ENCODE peak calls at places on chromosome 14, in six cellular contexts. One of them, this sample, is unnamed.

GRCh38 chr14:87494010-87494409 is 499.0 kb downstream of the GALC start:
- DNase-seq in NCI-H446 treated with DMSO at 0.1 percent for 48 hours: no peak
- DNase-seq in H7: no peak
- DNase-seq in stomach: no peak
- DNase-seq in AG20443: no peak
- DNase-seq in activated T-helper 1 cell treated with anti-CD3 and anti-CD28 coated beads, Interleukin-12 subunit alpha, Interleukin-12 subunit beta, Interleukin-2, Interleukin-4 antibody, amounts not matched to agents 30 ng/mL and 10 ng/mL and 1 ng/mL, durations not matched to agents 14 hours and 24 hours and 36 hours: no peak
- DNase-seq in this sample: no peak

GRCh38 chr14:106872619-106873446 is 1346.5 kb downstream of the TMEM121 start:
- DNase-seq in NCI-H446 treated with DMSO at 0.1 percent for 48 hours: no peak
- DNase-seq in AG20443: no peak
- DNase-seq in H7: peak; percentile 25
- DNase-seq in stomach: peak; percentile 93
- DNase-seq in activated T-helper 1 cell treated with anti-CD3 and anti-CD28 coated beads, Interleukin-12 subunit alpha, Interleukin-12 subunit beta, Interleukin-2, Interleukin-4 antibody, amounts not matched to agents 30 ng/mL and 10 ng/mL and 1 ng/mL, durations not matched to agents 14 hours and 24 hours and 36 hours: peak; percentile 73
- DNase-seq in this sample: no peak

GRCh38 chr14:77603654-77604270 is 12.7 kb downstream of the SPTLC2 start:
- DNase-seq in H7: no peak
- DNase-seq in AG20443: peak; percentile 29
- DNase-seq in stomach: no peak
- DNase-seq in NCI-H446 treated with DMSO at 0.1 percent for 48 hours: no peak
- DNase-seq in activated T-helper 1 cell treated with anti-CD3 and anti-CD28 coated beads, Interleukin-12 subunit alpha, Interleukin-12 subunit beta, Interleukin-2, Interleukin-4 antibody, amounts not matched to agents 30 ng/mL and 10 ng/mL and 1 ng/mL, durations not matched to agents 14 hours and 24 hours and 36 hours: no peak
- DNase-seq in this sample: no peak

GRCh38 chr14:85296466-85297210 is 233.3 kb upstream of the FLRT2 start:
- DNase-seq in activated T-helper 1 cell treated with anti-CD3 and anti-CD28 coated beads, Interleukin-12 subunit alpha, Interleukin-12 subunit beta, Interleukin-2, Interleukin-4 antibody, amounts not matched to agents 30 ng/mL and 10 ng/mL and 1 ng/mL, durations not matched to agents 14 hours and 24 hours and 36 hours: no peak
- DNase-seq in stomach: no peak
- DNase-seq in H7: no peak
- DNase-seq in NCI-H446 treated with DMSO at 0.1 percent for 48 hours: no peak
- DNase-seq in AG20443: peak; percentile 73
- DNase-seq in this sample: peak; percentile 78

GRCh38 chr14:80428171-80428570 is 216.9 kb upstream of the DIO2 start:
- DNase-seq in AG20443: peak; percentile 15
- DNase-seq in stomach: no peak
- DNase-seq in NCI-H446 treated with DMSO at 0.1 percent for 48 hours: no peak
- DNase-seq in H7: no peak
- DNase-seq in activated T-helper 1 cell treated with anti-CD3 and anti-CD28 coated beads, Interleukin-12 subunit alpha, Interleukin-12 subunit beta, Interleukin-2, Interleukin-4 antibody, amounts not matched to agents 30 ng/mL and 10 ng/mL and 1 ng/mL, durations not matched to agents 14 hours and 24 hours and 36 hours: no peak
- DNase-seq in this sample: no peak

GRCh38 chr14:54058501-54058900 is 101.9 kb upstream of the BMP4 start:
- DNase-seq in activated T-helper 1 cell treated with anti-CD3 and anti-CD28 coated beads, Interleukin-12 subunit alpha, Interleukin-12 subunit beta, Interleukin-2, Interleukin-4 antibody, amounts not matched to agents 30 ng/mL and 10 ng/mL and 1 ng/mL, durations not matched to agents 14 hours and 24 hours and 36 hours: no peak
- DNase-seq in AG20443: no peak
- DNase-seq in NCI-H446 treated with DMSO at 0.1 percent for 48 hours: no peak
- DNase-seq in stomach: no peak
- DNase-seq in H7: no peak
- DNase-seq in this sample: no peak

GRCh38 chr14:38405851-38406630 is 150.1 kb upstream of the CLEC14A start:
- DNase-seq in AG20443: peak; percentile 14
- DNase-seq in NCI-H446 treated with DMSO at 0.1 percent for 48 hours: peak; percentile 14
- DNase-seq in stomach: no peak
- DNase-seq in activated T-helper 1 cell treated with anti-CD3 and anti-CD28 coated beads, Interleukin-12 subunit alpha, Interleukin-12 subunit beta, Interleukin-2, Interleukin-4 antibody, amounts not matched to agents 30 ng/mL and 10 ng/mL and 1 ng/mL, durations not matched to agents 14 hours and 24 hours and 36 hours: no peak
- DNase-seq in H7: peak; percentile 17
- DNase-seq in this sample: no peak

GRCh38 chr14:101075801-101076413 is 172.4 kb upstream of the RTL1 start:
- DNase-seq in NCI-H446 treated with DMSO at 0.1 percent for 48 hours: no peak
- DNase-seq in activated T-helper 1 cell treated with anti-CD3 and anti-CD28 coated beads, Interleukin-12 subunit alpha, Interleukin-12 subunit beta, Interleukin-2, Interleukin-4 antibody, amounts not matched to agents 30 ng/mL and 10 ng/mL and 1 ng/mL, durations not matched to agents 14 hours and 24 hours and 36 hours: no peak
- DNase-seq in H7: no peak
- DNase-seq in AG20443: no peak
- DNase-seq in stomach: peak; percentile 7
- DNase-seq in this sample: peak; percentile 44

GRCh38 chr14:57746563-57746962 is 119.3 kb downstream of the SLC35F4 start:
- DNase-seq in AG20443: no peak
- DNase-seq in activated T-helper 1 cell treated with anti-CD3 and anti-CD28 coated beads, Interleukin-12 subunit alpha, Interleukin-12 subunit beta, Interleukin-2, Interleukin-4 antibody, amounts not matched to agents 30 ng/mL and 10 ng/mL and 1 ng/mL, durations not matched to agents 14 hours and 24 hours and 36 hours: no peak
- DNase-seq in H7: no peak
- DNase-seq in stomach: no peak
- DNase-seq in NCI-H446 treated with DMSO at 0.1 percent for 48 hours: no peak
- DNase-seq in this sample: no peak

GRCh38 chr14:23186913-23187654 is 3.6 kb upstream of the SLC7A8 start:
- DNase-seq in NCI-H446 treated with DMSO at 0.1 percent for 48 hours: peak; percentile 47
- DNase-seq in stomach: peak; percentile 46
- DNase-seq in H7: peak; percentile 38
- DNase-seq in activated T-helper 1 cell treated with anti-CD3 and anti-CD28 coated beads, Interleukin-12 subunit alpha, Interleukin-12 subunit beta, Interleukin-2, Interleukin-4 antibody, amounts not matched to agents 30 ng/mL and 10 ng/mL and 1 ng/mL, durations not matched to agents 14 hours and 24 hours and 36 hours: no peak
- DNase-seq in AG20443: peak; percentile 80
- DNase-seq in this sample: no peak

GRCh38 chr14:62117010-62117717 is 354.9 kb downstream of the SNAPC1 start:
- DNase-seq in stomach: peak; percentile 48
- DNase-seq in AG20443: peak; percentile 63
- DNase-seq in activated T-helper 1 cell treated with anti-CD3 and anti-CD28 coated beads, Interleukin-12 subunit alpha, Interleukin-12 subunit beta, Interleukin-2, Interleukin-4 antibody, amounts not matched to agents 30 ng/mL and 10 ng/mL and 1 ng/mL, durations not matched to agents 14 hours and 24 hours and 36 hours: peak; percentile 18
- DNase-seq in H7: peak; percentile 88
- DNase-seq in NCI-H446 treated with DMSO at 0.1 percent for 48 hours: no peak
- DNase-seq in this sample: peak; percentile 98

GRCh38 chr14:102316048-102316745 is 3.3 kb upstream of the ZNF839 start:
- DNase-seq in stomach: no peak
- DNase-seq in activated T-helper 1 cell treated with anti-CD3 and anti-CD28 coated beads, Interleukin-12 subunit alpha, Interleukin-12 subunit beta, Interleukin-2, Interleukin-4 antibody, amounts not matched to agents 30 ng/mL and 10 ng/mL and 1 ng/mL, durations not matched to agents 14 hours and 24 hours and 36 hours: peak; percentile 22
- DNase-seq in H7: peak; percentile 39
- DNase-seq in NCI-H446 treated with DMSO at 0.1 percent for 48 hours: peak; percentile 67
- DNase-seq in AG20443: no peak
- DNase-seq in this sample: no peak

GRCh38 chr14:45679852-45680251 is 426.9 kb upstream of the MIS18BP1 start:
- DNase-seq in AG20443: peak; percentile 3
- DNase-seq in H7: no peak
- DNase-seq in stomach: no peak
- DNase-seq in activated T-helper 1 cell treated with anti-CD3 and anti-CD28 coated beads, Interleukin-12 subunit alpha, Interleukin-12 subunit beta, Interleukin-2, Interleukin-4 antibody, amounts not matched to agents 30 ng/mL and 10 ng/mL and 1 ng/mL, durations not matched to agents 14 hours and 24 hours and 36 hours: no peak
- DNase-seq in NCI-H446 treated with DMSO at 0.1 percent for 48 hours: no peak
- DNase-seq in this sample: no peak

GRCh38 chr14:68940614-68941185 is 38.4 kb downstream of the ACTN1 start:
- DNase-seq in stomach: no peak
- DNase-seq in NCI-H446 treated with DMSO at 0.1 percent for 48 hours: no peak
- DNase-seq in activated T-helper 1 cell treated with anti-CD3 and anti-CD28 coated beads, Interleukin-12 subunit alpha, Interleukin-12 subunit beta, Interleukin-2, Interleukin-4 antibody, amounts not matched to agents 30 ng/mL and 10 ng/mL and 1 ng/mL, durations not matched to agents 14 hours and 24 hours and 36 hours: no peak
- DNase-seq in AG20443: no peak
- DNase-seq in H7: no peak
- DNase-seq in this sample: no peak

GRCh38 chr14:32865827-32866376 is 72.8 kb upstream of the NPAS3 start:
- DNase-seq in stomach: no peak
- DNase-seq in activated T-helper 1 cell treated with anti-CD3 and anti-CD28 coated beads, Interleukin-12 subunit alpha, Interleukin-12 subunit beta, Interleukin-2, Interleukin-4 antibody, amounts not matched to agents 30 ng/mL and 10 ng/mL and 1 ng/mL, durations not matched to agents 14 hours and 24 hours and 36 hours: no peak
- DNase-seq in NCI-H446 treated with DMSO at 0.1 percent for 48 hours: no peak
- DNase-seq in AG20443: no peak
- DNase-seq in H7: no peak
- DNase-seq in this sample: no peak

GRCh38 chr14:56841611-56842010 is 31.3 kb upstream of the OTX2 start:
- DNase-seq in activated T-helper 1 cell treated with anti-CD3 and anti-CD28 coated beads, Interleukin-12 subunit alpha, Interleukin-12 subunit beta, Interleukin-2, Interleukin-4 antibody, amounts not matched to agents 30 ng/mL and 10 ng/mL and 1 ng/mL, durations not matched to agents 14 hours and 24 hours and 36 hours: no peak
- DNase-seq in AG20443: no peak
- DNase-seq in H7: no peak
- DNase-seq in stomach: no peak
- DNase-seq in NCI-H446 treated with DMSO at 0.1 percent for 48 hours: no peak
- DNase-seq in this sample: no peak

GRCh38 chr14:103267226-103267625 is 66.8 kb upstream of the EIF5 start:
- DNase-seq in activated T-helper 1 cell treated with anti-CD3 and anti-CD28 coated beads, Interleukin-12 subunit alpha, Interleukin-12 subunit beta, Interleukin-2, Interleukin-4 antibody, amounts not matched to agents 30 ng/mL and 10 ng/mL and 1 ng/mL, durations not matched to agents 14 hours and 24 hours and 36 hours: no peak
- DNase-seq in AG20443: no peak
- DNase-seq in NCI-H446 treated with DMSO at 0.1 percent for 48 hours: no peak
- DNase-seq in H7: no peak
- DNase-seq in stomach: no peak
- DNase-seq in this sample: no peak

GRCh38 chr14:100825691-100826331 is at the start of gene MEG3:
- DNase-seq in NCI-H446 treated with DMSO at 0.1 percent for 48 hours: no peak
- DNase-seq in AG20443: peak; percentile 79
- DNase-seq in stomach: no peak
- DNase-seq in activated T-helper 1 cell treated with anti-CD3 and anti-CD28 coated beads, Interleukin-12 subunit alpha, Interleukin-12 subunit beta, Interleukin-2, Interleukin-4 antibody, amounts not matched to agents 30 ng/mL and 10 ng/mL and 1 ng/mL, durations not matched to agents 14 hours and 24 hours and 36 hours: no peak
- DNase-seq in H7: no peak
- DNase-seq in this sample: no peak

GRCh38 chr14:57865450-57866198 is at the start of gene SLC35F4:
- DNase-seq in NCI-H446 treated with DMSO at 0.1 percent for 48 hours: no peak
- DNase-seq in H7: peak; percentile 90
- DNase-seq in activated T-helper 1 cell treated with anti-CD3 and anti-CD28 coated beads, Interleukin-12 subunit alpha, Interleukin-12 subunit beta, Interleukin-2, Interleukin-4 antibody, amounts not matched to agents 30 ng/mL and 10 ng/mL and 1 ng/mL, durations not matched to agents 14 hours and 24 hours and 36 hours: no peak
- DNase-seq in stomach: no peak
- DNase-seq in AG20443: peak; percentile 62
- DNase-seq in this sample: peak; percentile 86

GRCh38 chr14:51442513-51443175 is 202.6 kb downstream of the TMX1 start:
- DNase-seq in AG20443: peak; percentile 82
- DNase-seq in H7: no peak
- DNase-seq in NCI-H446 treated with DMSO at 0.1 percent for 48 hours: no peak
- DNase-seq in activated T-helper 1 cell treated with anti-CD3 and anti-CD28 coated beads, Interleukin-12 subunit alpha, Interleukin-12 subunit beta, Interleukin-2, Interleukin-4 antibody, amounts not matched to agents 30 ng/mL and 10 ng/mL and 1 ng/mL, durations not matched to agents 14 hours and 24 hours and 36 hours: no peak
- DNase-seq in stomach: no peak
- DNase-seq in this sample: peak; percentile 67